ENCODE peak calls at places on chromosomes 13 and 19, in six cellular contexts. D is IMR-90, G is neuronal stem cell, F is mesenchymal stem cell, U is H1, Y is trophoblast cell. E is an unnamed sample.

GRCh38 chr13:98475521-98475920 is 101.4 kb downstream of the STK24 start:
- DNase-seq in D (no peak), G (peak), F (peak), U (peak), Y (no peak), E (peak)

GRCh38 chr13:28467034-28467433 is 27.9 kb downstream of the FLT1 start:
- DNase-seq in D (no peak), G (no peak), F (no peak), U (no peak), Y (no peak), E (no peak)

GRCh38 chr19:38388310-38389100 is at the start of gene SPRED3:
- DNase-seq in D (peak), G (no peak), F (no peak), U (peak), Y (no peak), E (no peak)

GRCh38 chr19:31560021-31560770 is 211.0 kb upstream of the TSHZ3 start:
- DNase-seq in D (peak), G (no peak), F (peak), U (no peak), Y (peak), E (no peak)

GRCh38 chr19:39423258-39424086 is 11.0 kb downstream of the PLEKHG2 start:
- DNase-seq in D (no peak), G (no peak), F (peak), U (no peak), Y (no peak), E (no peak)

GRCh38 chr19:21202865-21203494 is 61.1 kb downstream of the ZNF431 start:
- DNase-seq in D (peak), G (peak), F (peak), U (peak), Y (no peak), E (peak)

GRCh38 chr13:55577082-55577846 is 1563.5 kb upstream of the PRR20A start:
- DNase-seq in D (no peak), G (no peak), F (no peak), U (no peak), Y (no peak), E (peak)

GRCh38 chr13:95185851-95186250 is 115.4 kb downstream of the ABCC4 start:
- DNase-seq in D (no peak), G (no peak), F (no peak), U (no peak), Y (no peak), E (no peak)

GRCh38 chr13:91058066-91058465 is 289.4 kb upstream of the MIR17HG start:
- DNase-seq in D (no peak), G (peak), F (peak), U (no peak), Y (no peak), E (peak)

GRCh38 chr13:51707468-51707867 is 96.5 kb downstream of the DHRS12 start:
- DNase-seq in D (no peak), G (no peak), F (no peak), U (no peak), Y (no peak), E (no peak)

GRCh38 chr19:29535432-29535831 is 9.6 kb downstream of the VSTM2B start:
- DNase-seq in D (no peak), G (no peak), F (no peak), U (peak), Y (no peak), E (peak)

GRCh38 chr13:32905063-32905863 is 111.0 kb upstream of the KL start:
- DNase-seq in D (peak), G (no peak), F (no peak), U (no peak), Y (no peak), E (no peak)

GRCh38 chr13:23578411-23579071 is 8.3 kb downstream of the TNFRSF19 start:
- DNase-seq in D (peak), G (no peak), F (peak), U (peak), Y (no peak), E (peak)

GRCh38 chr13:48508001-48508400 is 24.9 kb downstream of the RCBTB2 start:
- DNase-seq in D (no peak), G (no peak), F (no peak), U (no peak), Y (no peak), E (no peak)
- H3K4ac ChIP-seq in D (no peak), G (no peak), F (no peak), U (no peak), Y (no peak), E (no peak)

GRCh38 chr13:101527130-101527529 is 74.7 kb downstream of the ITGBL1 start:
- DNase-seq in D (peak), G (no peak), F (no peak), U (no peak), Y (no peak), E (no peak)
- H3K14ac ChIP-seq in D (no peak), G (no peak), F (no peak), U (no peak), Y (no peak), E (no peak)

DNA sequence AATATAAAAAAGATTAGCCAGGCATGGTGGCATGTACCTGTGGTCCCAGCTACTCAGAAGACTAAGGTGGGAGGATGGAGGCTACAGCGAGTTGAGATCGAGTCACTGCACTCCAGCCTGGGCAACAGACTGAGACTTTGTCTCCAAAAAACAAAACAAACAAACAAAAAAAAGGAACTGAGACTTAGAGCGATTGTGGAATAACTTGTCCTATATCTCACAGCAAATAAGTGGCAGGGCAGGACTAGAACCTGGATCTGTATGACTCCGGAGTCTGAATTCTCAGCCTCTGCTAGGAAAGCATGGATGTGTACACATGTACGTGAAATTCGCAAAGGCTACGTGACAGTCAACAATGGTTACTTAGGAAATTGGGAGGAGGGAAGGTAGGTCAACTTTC is 20.1 kb downstream of the KRTDAP start:
- DNase-seq in D (no peak), G (no peak), F (no peak), U (no peak), Y (no peak), E (no peak)
- H2BK5ac ChIP-seq in D (no peak), G (no peak), F (no peak), U (no peak), Y (no peak), E (no peak)

GRCh38 chr13:73062368-73062767 is 3.6 kb downstream of the KLF5 start:
- DNase-seq in D (no peak), G (no peak), F (no peak), U (no peak), Y (no peak), E (no peak)
- H3K4ac ChIP-seq in D (no peak), G (no peak), F (no peak), U (no peak), Y (no peak), E (no peak)

DNA sequence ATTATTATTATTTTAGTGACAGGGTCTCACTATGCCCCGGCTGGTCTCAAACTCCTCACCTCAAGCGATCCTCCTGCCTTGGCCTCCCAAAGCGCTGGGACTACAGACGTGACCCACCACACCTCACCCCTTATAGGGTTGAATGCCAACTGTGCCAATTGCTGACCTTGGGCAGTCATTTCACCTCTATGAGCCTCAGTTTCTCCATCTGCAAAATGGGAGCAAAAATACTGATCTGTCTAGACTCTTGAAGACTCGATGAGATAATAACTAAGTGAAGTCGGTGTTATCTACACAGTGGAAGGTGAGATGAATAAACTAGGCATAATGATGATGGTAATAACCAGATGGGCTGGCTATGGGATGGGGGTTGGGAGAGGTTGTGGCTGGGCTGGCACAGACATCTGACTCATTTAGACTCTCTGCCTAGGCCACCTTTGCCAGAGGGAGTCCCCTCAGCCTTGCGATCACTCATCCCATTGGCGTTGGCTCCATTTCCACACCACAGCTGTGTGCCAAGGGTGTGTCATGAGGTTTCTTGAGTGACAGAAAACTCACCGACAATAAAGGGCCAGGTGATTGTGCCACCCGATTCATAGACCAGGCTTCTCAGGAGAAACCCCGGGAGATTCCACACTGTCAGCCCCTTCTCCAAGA is at the start of gene CASP14:
- DNase-seq in D (no peak), G (no peak), F (no peak), U (no peak), Y (no peak), E (no peak)
- H3K14ac ChIP-seq in D (no peak), G (no peak), F (no peak), U (no peak), Y (no peak), E (no peak)

DNA sequence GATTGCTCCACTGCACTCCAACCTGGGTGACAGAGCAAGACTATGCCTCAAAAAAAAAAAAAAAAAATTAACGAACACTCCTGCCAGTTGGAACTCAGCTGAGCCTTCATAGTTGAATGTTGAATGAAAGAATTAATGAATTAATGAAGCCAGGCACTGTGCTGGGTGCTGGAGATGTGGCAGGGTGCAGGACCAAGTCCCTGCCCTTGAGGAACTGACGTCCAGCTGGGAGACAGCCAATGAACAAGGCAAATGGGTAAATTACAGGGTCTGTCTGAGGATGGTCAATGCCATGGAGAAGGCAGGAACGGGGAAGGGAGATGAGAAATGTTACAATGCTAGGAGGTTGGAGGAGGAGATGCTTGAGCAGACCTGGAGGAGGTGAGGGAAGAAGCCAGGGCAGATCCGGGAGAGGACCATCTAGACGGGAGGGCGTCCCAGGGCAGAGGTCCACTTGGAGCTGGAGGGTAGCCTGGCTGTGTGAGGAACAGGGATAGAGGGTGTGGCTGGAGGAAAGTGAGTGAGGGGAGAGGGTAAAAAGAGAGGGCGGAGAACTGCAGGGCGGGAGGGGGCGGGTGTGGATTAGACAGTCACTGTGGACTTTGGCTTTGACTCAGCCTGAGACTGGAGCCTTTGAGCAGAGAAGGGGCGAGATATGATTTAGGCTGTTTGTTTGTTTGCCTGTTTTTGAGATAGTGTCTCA is 16.8 kb upstream of the IGSF23 start:
- DNase-seq in D (no peak), G (no peak), F (no peak), U (no peak), Y (no peak), E (no peak)
- H2BK5ac ChIP-seq in D (no peak), G (no peak), F (no peak), U (peak), Y (no peak), E (no peak)

GRCh38 chr13:110218601-110219201 is 88.3 kb downstream of the COL4A1 start:
- DNase-seq in D (no peak), G (no peak), F (no peak), U (no peak), Y (no peak), E (no peak)
- H3K4ac ChIP-seq in D (peak), G (no peak), F (no peak), U (no peak), Y (peak), E (no peak)

DNA sequence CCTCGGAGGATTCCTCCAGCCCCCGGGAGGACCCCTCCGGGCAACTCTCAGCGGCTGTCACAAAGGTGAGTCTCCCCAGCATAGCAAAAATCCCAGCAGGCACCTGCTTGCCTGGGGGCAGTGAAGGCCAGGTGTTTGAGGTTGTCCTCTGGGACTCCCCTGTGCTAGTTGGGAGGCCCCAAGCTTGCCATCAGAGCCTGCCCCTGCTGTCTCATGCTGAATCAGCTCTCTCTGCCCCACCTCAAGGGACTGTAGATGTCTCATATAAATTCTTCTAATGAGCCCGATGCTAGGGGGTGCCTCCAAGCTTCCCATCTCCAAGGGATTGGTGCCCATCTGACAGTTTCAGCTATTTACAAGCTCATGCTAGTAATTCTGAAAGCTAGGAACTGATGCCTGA is 53.6 kb downstream of the NWD1 start:
- DNase-seq in D (no peak), G (no peak), F (no peak), U (no peak), Y (no peak), E (no peak)
- H3K14ac ChIP-seq in D (no peak), G (no peak), F (no peak), U (no peak), Y (no peak), E (no peak)